ENCODE peak calls at places on chromosomes 4 and X, in four cellular contexts. One of them, this sample, is unnamed.

GRCh38 chr4:173211838-173212237 is 43.2 kb downstream of the GALNT7 start:
- DNase-seq in mesenchymal stem cell: peak; percentile 54
- DNase-seq in IMR-90: peak; percentile 78
- DNase-seq in mesendoderm: peak; percentile 82
- DNase-seq in this sample: peak; percentile 52

GRCh38 chr4:30828290-30828926 is 108.2 kb downstream of the PCDH7 start:
- DNase-seq in mesenchymal stem cell: peak; percentile 56
- DNase-seq in IMR-90: peak; percentile 18
- DNase-seq in mesendoderm: no peak
- DNase-seq in this sample: no peak

GRCh38 chrX:109707322-109707721 is 25.7 kb downstream of the ACSL4 start:
- DNase-seq in mesenchymal stem cell: peak; percentile 19
- DNase-seq in IMR-90: no peak
- DNase-seq in mesendoderm: no peak
- DNase-seq in this sample: no peak

GRCh38 chr4:150178161-150178560 is 99.9 kb downstream of the DCLK2 start:
- DNase-seq in mesenchymal stem cell: no peak
- DNase-seq in IMR-90: peak; percentile 50
- DNase-seq in mesendoderm: no peak
- DNase-seq in this sample: peak; percentile 51

GRCh38 chr4:163923092-163923491 is 428.6 kb downstream of the TMA16 start:
- DNase-seq in mesenchymal stem cell: no peak
- DNase-seq in IMR-90: no peak
- DNase-seq in mesendoderm: no peak
- DNase-seq in this sample: no peak

GRCh38 chr4:101366331-101366730 is 19.0 kb upstream of the PPP3CA start:
- DNase-seq in mesenchymal stem cell: no peak
- DNase-seq in IMR-90: peak; percentile 54
- DNase-seq in mesendoderm: no peak
- DNase-seq in this sample: no peak

GRCh38 chrX:108763559-108763958 is 27.2 kb upstream of the IRS4 start:
- DNase-seq in mesenchymal stem cell: no peak
- DNase-seq in IMR-90: no peak
- DNase-seq in mesendoderm: no peak
- DNase-seq in this sample: no peak

GRCh38 chr4:15116509-15117079 is 114.3 kb downstream of the CPEB2 start:
- DNase-seq in mesenchymal stem cell: no peak
- DNase-seq in IMR-90: no peak
- DNase-seq in mesendoderm: no peak
- DNase-seq in this sample: no peak

GRCh38 chr4:166657261-166657660 is 577.0 kb downstream of the SPOCK3 start:
- DNase-seq in mesenchymal stem cell: peak; percentile 71
- DNase-seq in IMR-90: no peak
- DNase-seq in mesendoderm: no peak
- DNase-seq in this sample: peak; percentile 90

GRCh38 chr4:56099378-56099786 is 150.6 kb downstream of the CEP135 start:
- DNase-seq in mesenchymal stem cell: no peak
- DNase-seq in IMR-90: no peak
- DNase-seq in mesendoderm: no peak
- DNase-seq in this sample: no peak

GRCh38 chrX:34956915-34957314 is 14.3 kb downstream of the FAM47B start:
- DNase-seq in mesenchymal stem cell: peak; percentile 0
- DNase-seq in IMR-90: peak; percentile 52
- DNase-seq in mesendoderm: no peak
- DNase-seq in this sample: peak; percentile 7

GRCh38 chrX:40402771-40403533 is 177.8 kb upstream of the ATP6AP2 start:
- DNase-seq in mesenchymal stem cell: peak; percentile 52
- DNase-seq in IMR-90: peak; percentile 46
- DNase-seq in mesendoderm: peak; percentile 22
- DNase-seq in this sample: peak; percentile 29

GRCh38 chr4:141464366-141464765 is 172.0 kb upstream of the IL15 start:
- DNase-seq in mesenchymal stem cell: no peak
- DNase-seq in IMR-90: no peak
- DNase-seq in mesendoderm: no peak
- DNase-seq in this sample: no peak

GRCh38 chr4:74886490-74886889 is 46.4 kb upstream of the PARM1 start:
- DNase-seq in mesenchymal stem cell: peak; percentile 77
- DNase-seq in IMR-90: peak; percentile 59
- DNase-seq in mesendoderm: peak; percentile 8
- DNase-seq in this sample: peak; percentile 99

GRCh38 chrX:1246816-1247215 is 21.8 kb upstream of the CSF2RA start:
- DNase-seq in mesenchymal stem cell: peak; percentile 67
- DNase-seq in IMR-90: no peak
- DNase-seq in mesendoderm: peak; percentile 84
- DNase-seq in this sample: peak; percentile 91

GRCh38 chr4:139554726-139555072 is 1.3 kb downstream of the SETD7 start:
- DNase-seq in mesenchymal stem cell: no peak
- DNase-seq in IMR-90: no peak
- DNase-seq in mesendoderm: no peak
- DNase-seq in this sample: no peak

GRCh38 chr4:173346074-173346473 is 11.9 kb upstream of the HMGB2 start:
- DNase-seq in mesenchymal stem cell: peak; percentile 5
- DNase-seq in IMR-90: peak; percentile 47
- DNase-seq in mesendoderm: peak; percentile 55
- DNase-seq in this sample: no peak

GRCh38 chrX:119292445-119292844 is 56.4 kb downstream of the PGRMC1 start:
- DNase-seq in mesenchymal stem cell: no peak
- DNase-seq in IMR-90: no peak
- DNase-seq in mesendoderm: peak; percentile 53
- DNase-seq in this sample: no peak

GRCh38 chr4:45662996-45663395 is 460.9 kb downstream of the GABRG1 start:
- DNase-seq in mesenchymal stem cell: peak; percentile 3
- DNase-seq in IMR-90: no peak
- DNase-seq in mesendoderm: no peak
- DNase-seq in this sample: no peak

GRCh38 chrX:101108293-101108692 is 10.3 kb downstream of the CENPI start:
- DNase-seq in mesenchymal stem cell: peak; percentile 40
- DNase-seq in IMR-90: peak; percentile 77
- DNase-seq in mesendoderm: no peak
- DNase-seq in this sample: no peak

GRCh38 chrX:37349131-37350033 is at the start of gene PRRG1:
- DNase-seq in mesenchymal stem cell: peak; percentile 88
- DNase-seq in IMR-90: peak; percentile 83
- DNase-seq in mesendoderm: peak; percentile 89
- DNase-seq in this sample: peak; percentile 80

GRCh38 chrX:23732704-23733103 is 10.4 kb downstream of the ACOT9 start:
- DNase-seq in mesenchymal stem cell: no peak
- DNase-seq in IMR-90: no peak
- DNase-seq in mesendoderm: no peak
- DNase-seq in this sample: peak; percentile 9

GRCh38 chr4:48680848-48681568 is 99.1 kb downstream of the FRYL start:
- DNase-seq in mesenchymal stem cell: no peak
- DNase-seq in IMR-90: no peak
- DNase-seq in mesendoderm: no peak
- DNase-seq in this sample: no peak

GRCh38 chr4:89727236-89727635 is 109.7 kb downstream of the SNCA start:
- DNase-seq in mesenchymal stem cell: no peak
- DNase-seq in IMR-90: no peak
- DNase-seq in mesendoderm: no peak
- DNase-seq in this sample: no peak

GRCh38 chr4:128288689-128289106 is 1.1 kb upstream of the PGRMC2 start:
- DNase-seq in mesenchymal stem cell: peak; percentile 47
- DNase-seq in IMR-90: peak; percentile 56
- DNase-seq in mesendoderm: peak; percentile 72
- DNase-seq in this sample: peak; percentile 79

GRCh38 chr4:60663769-60664168 is 536.4 kb upstream of the ADGRL3 start:
- DNase-seq in mesenchymal stem cell: no peak
- DNase-seq in IMR-90: no peak
- DNase-seq in mesendoderm: no peak
- DNase-seq in this sample: no peak

GRCh38 chr4:175562537-175562936 is 249.5 kb downstream of the GPM6A start:
- DNase-seq in mesenchymal stem cell: no peak
- DNase-seq in IMR-90: no peak
- DNase-seq in mesendoderm: no peak
- DNase-seq in this sample: peak; percentile 48

GRCh38 chr4:41058426-41058825 is 155.9 kb downstream of the APBB2 start:
- DNase-seq in mesenchymal stem cell: no peak
- DNase-seq in IMR-90: peak; percentile 72
- DNase-seq in mesendoderm: no peak
- DNase-seq in this sample: no peak

GRCh38 chr4:119597377-119597776 is 31.2 kb downstream of the PDE5A start:
- DNase-seq in mesenchymal stem cell: peak; percentile 77
- DNase-seq in IMR-90: peak; percentile 48
- DNase-seq in mesendoderm: peak; percentile 42
- DNase-seq in this sample: peak; percentile 4

GRCh38 chr4:181710143-181710542 is 533.1 kb upstream of the TENM3 start:
- DNase-seq in mesenchymal stem cell: no peak
- DNase-seq in IMR-90: no peak
- DNase-seq in mesendoderm: no peak
- DNase-seq in this sample: no peak

GRCh38 chrX:71917621-71918341 is 7.1 kb downstream of the NHSL2 start:
- DNase-seq in mesenchymal stem cell: peak; percentile 41
- DNase-seq in IMR-90: peak; percentile 58
- DNase-seq in mesendoderm: peak; percentile 93
- DNase-seq in this sample: no peak
- H2BK120ac ChIP-seq in mesenchymal stem cell: no peak overlapping the region
- H2BK120ac ChIP-seq in IMR-90: no peak overlapping the region
- H2BK120ac ChIP-seq in mesendoderm: peak overlapping the region; percentile 82
- H2BK120ac ChIP-seq in this sample: peak overlapping the region; percentile 84

DNA sequence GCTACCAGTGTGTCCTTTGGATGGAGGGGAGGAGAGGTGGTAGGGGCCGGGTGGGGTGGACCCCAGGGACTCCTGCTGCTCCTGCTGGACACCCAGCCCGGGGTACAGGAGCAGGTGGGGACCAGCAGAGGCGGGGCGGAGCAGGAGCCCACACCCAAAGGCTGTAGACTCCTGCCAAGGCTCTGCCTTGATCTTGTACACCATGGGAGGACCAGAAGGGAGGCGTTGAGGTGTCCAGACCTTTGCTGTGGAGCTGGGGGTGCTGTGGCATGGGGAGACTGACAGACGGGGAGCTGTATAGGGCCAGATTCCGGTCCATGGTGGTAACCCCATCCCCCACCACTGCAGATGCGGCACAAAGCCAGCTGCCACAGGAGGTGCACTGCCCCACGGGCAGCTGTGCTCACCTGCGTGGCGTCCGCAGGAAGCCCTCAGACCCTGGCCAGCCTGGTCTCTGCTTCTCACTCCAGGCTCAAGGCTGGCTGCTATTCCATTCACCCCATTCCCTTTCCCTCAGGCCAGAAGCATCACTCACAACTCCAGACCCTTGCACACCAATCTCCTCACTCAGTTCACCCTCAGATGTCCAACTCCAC is 5.0 kb upstream of the SLC26A1 start:
- DNase-seq in mesenchymal stem cell: no peak
- DNase-seq in IMR-90: no peak
- DNase-seq in mesendoderm: no peak
- DNase-seq in this sample: no peak
- H2BK120ac ChIP-seq in mesenchymal stem cell: no peak overlapping the region
- H2BK120ac ChIP-seq in IMR-90: no peak overlapping the region
- H2BK120ac ChIP-seq in mesendoderm: no peak overlapping the region
- H2BK120ac ChIP-seq in this sample: no peak overlapping the region

DNA sequence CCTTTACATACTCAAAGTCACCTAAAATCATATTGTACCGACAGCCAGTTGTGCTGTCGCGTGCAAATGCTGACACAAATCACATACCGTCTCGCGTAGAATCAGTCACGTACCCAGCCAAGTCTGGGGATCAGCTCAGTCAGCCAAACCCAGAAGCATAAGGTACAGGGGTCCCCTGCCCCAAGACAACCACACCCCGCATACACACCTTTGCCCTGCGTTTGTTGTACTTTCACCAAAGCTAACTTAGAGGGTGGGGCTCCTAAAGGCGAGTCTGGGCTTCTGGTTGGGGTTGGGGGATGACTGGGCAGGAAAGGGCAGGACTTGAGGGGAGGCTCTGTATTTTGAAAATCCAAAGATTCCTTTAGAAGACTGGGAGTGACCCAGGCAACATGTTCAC is 823 bp downstream of the GDPD2 start:
- DNase-seq in mesenchymal stem cell: no peak
- DNase-seq in IMR-90: no peak
- DNase-seq in mesendoderm: no peak
- DNase-seq in this sample: no peak
- H2BK120ac ChIP-seq in mesenchymal stem cell: no peak overlapping the region
- H2BK120ac ChIP-seq in IMR-90: no peak overlapping the region
- H2BK120ac ChIP-seq in mesendoderm: no peak overlapping the region
- H2BK120ac ChIP-seq in this sample: no peak overlapping the region

DNA sequence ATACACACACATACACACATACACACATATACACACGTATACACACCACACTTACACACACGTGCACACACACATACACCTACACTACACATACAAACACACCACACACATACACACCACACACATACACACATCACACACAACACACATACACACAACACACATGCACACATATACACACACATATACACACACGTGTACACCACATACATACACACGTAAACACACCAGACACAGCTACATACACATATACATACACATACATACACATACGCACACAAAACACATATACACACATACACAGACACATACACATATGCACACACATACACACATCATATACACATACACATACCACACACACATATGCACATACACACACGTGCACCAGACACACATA is 90.8 kb downstream of the FHDC1 start:
- DNase-seq in mesenchymal stem cell: no peak
- DNase-seq in IMR-90: no peak
- DNase-seq in mesendoderm: no peak
- DNase-seq in this sample: no peak
- H2BK120ac ChIP-seq in mesenchymal stem cell: no peak overlapping the region
- H2BK120ac ChIP-seq in IMR-90: no peak overlapping the region
- H2BK120ac ChIP-seq in mesendoderm: no peak overlapping the region
- H2BK120ac ChIP-seq in this sample: no peak overlapping the region

GRCh38 chr4:138113819-138114415 is 128.2 kb downstream of the SLC7A11 start:
- DNase-seq in mesenchymal stem cell: peak; percentile 34
- DNase-seq in IMR-90: peak; percentile 74
- DNase-seq in mesendoderm: no peak
- DNase-seq in this sample: no peak
- H2BK120ac ChIP-seq in mesenchymal stem cell: no peak overlapping the region
- H2BK120ac ChIP-seq in IMR-90: no peak overlapping the region
- H2BK120ac ChIP-seq in mesendoderm: no peak overlapping the region
- H2BK120ac ChIP-seq in this sample: no peak overlapping the region

GRCh38 chr4:18689308-18689915 is 667.9 kb upstream of the LCORL start:
- DNase-seq in mesenchymal stem cell: peak; percentile 69
- DNase-seq in IMR-90: peak; percentile 66
- DNase-seq in mesendoderm: peak; percentile 73
- DNase-seq in this sample: peak; percentile 90
- H2BK120ac ChIP-seq in mesenchymal stem cell: no peak overlapping the region
- H2BK120ac ChIP-seq in IMR-90: no peak overlapping the region
- H2BK120ac ChIP-seq in mesendoderm: peak overlapping the region; percentile 98
- H2BK120ac ChIP-seq in this sample: no peak overlapping the region

GRCh38 chrX:41480508-41481260 is 33.5 kb downstream of the NYX start:
- DNase-seq in mesenchymal stem cell: no peak
- DNase-seq in IMR-90: no peak
- DNase-seq in mesendoderm: no peak
- DNase-seq in this sample: no peak

GRCh38 chrX:41481264-41482109 is 34.3 kb downstream of the NYX start:
- DNase-seq in mesenchymal stem cell: no peak
- DNase-seq in IMR-90: no peak
- DNase-seq in mesendoderm: peak; percentile 60
- DNase-seq in this sample: peak; percentile 46

GRCh38 chrX:41478397-41478911 is 31.3 kb downstream of the NYX start:
- DNase-seq in mesenchymal stem cell: no peak
- DNase-seq in IMR-90: no peak
- DNase-seq in mesendoderm: peak; percentile 37
- DNase-seq in this sample: no peak

GRCh38 chrX:41482153-41482850 is 35.2 kb downstream of the NYX start:
- DNase-seq in mesenchymal stem cell: no peak
- DNase-seq in IMR-90: peak; percentile 7
- DNase-seq in mesendoderm: peak; percentile 16
- DNase-seq in this sample: peak; percentile 41
- H2BK120ac ChIP-seq in mesenchymal stem cell: no peak overlapping the region
- H2BK120ac ChIP-seq in IMR-90: no peak overlapping the region
- H2BK120ac ChIP-seq in mesendoderm: no peak overlapping the region
- H2BK120ac ChIP-seq in this sample: no peak overlapping the region